ENCODE peak calls at places on chromosome 21, in nine cellular contexts. Y, M, X, D, V, K, R, L and C are unnamed samples.

GRCh38 chr21:44304846-44305245 is 5.0 kb downstream of the PFKL start:
- DNase-seq in Y (peak; percentile 9), M (no peak), X (peak; percentile 46), D (no peak), V (peak; percentile 53), K (no peak), R (peak; percentile 59), L (no peak), C (peak; percentile 55)

GRCh38 chr21:43701936-43702784 is 16.8 kb upstream of the PDXK start:
- DNase-seq in Y (no peak), M (no peak), X (no peak), D (no peak), V (no peak), K (no peak), R (no peak), L (no peak), C (no peak)

GRCh38 chr21:36698160-36699025 is 522 bp upstream of the SIM2 start:
- DNase-seq in Y (no peak), M (no peak), X (no peak), D (no peak), V (no peak), K (no peak), R (no peak), L (no peak), C (no peak)

GRCh38 chr21:35350965-35351364 is 301.9 kb upstream of the RUNX1 start:
- DNase-seq in Y (no peak), M (no peak), X (no peak), D (no peak), V (peak; percentile 61), K (no peak), R (no peak), L (no peak), C (no peak)

GRCh38 chr21:37072239-37072987 is 458 bp downstream of the PIGP start:
- DNase-seq in Y (peak; percentile 83), M (peak; percentile 45), X (peak; percentile 80), D (peak; percentile 85), V (peak; percentile 62), K (peak; percentile 40), R (no peak), L (peak; percentile 55), C (peak; percentile 83)

GRCh38 chr21:34886554-34887385 is 162.3 kb downstream of the RUNX1 start:
- DNase-seq in Y (no peak), M (peak; percentile 18), X (no peak), D (peak; percentile 81), V (peak; percentile 23), K (no peak), R (peak; percentile 43), L (no peak), C (peak; percentile 13)

GRCh38 chr21:46211786-46212720 is 16.5 kb downstream of the LSS start:
- DNase-seq in Y (no peak), M (no peak), X (no peak), D (peak; percentile 69), V (peak; percentile 52), K (no peak), R (no peak), L (no peak), C (no peak)

GRCh38 chr21:45076245-45076661 is 1.9 kb downstream of the ADARB1 start:
- DNase-seq in Y (peak; percentile 64), M (no peak), X (no peak), D (no peak), V (peak; percentile 21), K (no peak), R (no peak), L (no peak), C (no peak)

GRCh38 chr21:26374817-26375216 is 198.3 kb downstream of the CYYR1 start:
- DNase-seq in Y (no peak), M (no peak), X (no peak), D (no peak), V (no peak), K (no peak), R (no peak), L (no peak), C (no peak)

GRCh38 chr21:36504067-36505058 is 24.4 kb upstream of the CLDN14 start:
- DNase-seq in Y (peak; percentile 45), M (peak; percentile 8), X (peak; percentile 86), D (no peak), V (peak; percentile 61), K (peak; percentile 35), R (no peak), L (peak; percentile 0), C (no peak)

GRCh38 chr21:38491536-38491935 is 6.7 kb downstream of the ERG start:
- DNase-seq in Y (no peak), M (no peak), X (peak; percentile 35), D (no peak), V (no peak), K (no peak), R (no peak), L (no peak), C (no peak)

GRCh38 chr21:15731243-15731613 is 1.4 kb downstream of the USP25 start:
- DNase-seq in Y (no peak), M (no peak), X (peak; percentile 6), D (no peak), V (peak; percentile 70), K (no peak), R (no peak), L (no peak), C (no peak)

GRCh38 chr21:37700641-37701202 is 215.5 kb downstream of the KCNJ6 start:
- DNase-seq in Y (peak; percentile 61), M (peak; percentile 82), X (peak; percentile 79), D (no peak), V (peak; percentile 82), K (peak; percentile 36), R (no peak), L (peak; percentile 88), C (peak; percentile 44)

GRCh38 chr21:20538039-20538658 is 460.1 kb upstream of the NCAM2 start:
- DNase-seq in Y (no peak), M (no peak), X (no peak), D (no peak), V (no peak), K (no peak), R (no peak), L (no peak), C (no peak)

GRCh38 chr21:15221799-15222386 is 157.1 kb upstream of the NRIP1 start:
- DNase-seq in Y (peak; percentile 53), M (no peak), X (peak; percentile 84), D (no peak), V (peak; percentile 97), K (peak; percentile 27), R (no peak), L (no peak), C (no peak)

GRCh38 chr21:31604591-31605190 is 54.8 kb upstream of the SOD1 start:
- DNase-seq in Y (peak; percentile 32), M (peak; percentile 77), X (peak; percentile 75), D (no peak), V (peak; percentile 72), K (peak; percentile 23), R (peak; percentile 74), L (peak; percentile 37), C (peak; percentile 27)

GRCh38 chr21:38489283-38489677 is 9.0 kb downstream of the ERG start:
- DNase-seq in Y (no peak), M (no peak), X (no peak), D (no peak), V (no peak), K (no peak), R (no peak), L (no peak), C (no peak)

GRCh38 chr21:14890141-14890540 is 174.7 kb downstream of the NRIP1 start:
- DNase-seq in Y (no peak), M (no peak), X (no peak), D (no peak), V (no peak), K (no peak), R (no peak), L (no peak), C (no peak)

GRCh38 chr21:42527127-42527488 is 13.5 kb downstream of the SLC37A1 start:
- DNase-seq in Y (no peak), M (no peak), X (no peak), D (no peak), V (no peak), K (no peak), R (no peak), L (no peak), C (no peak)

GRCh38 chr21:23160914-23161313 is 2162.7 kb downstream of the NCAM2 start:
- DNase-seq in Y (no peak), M (peak; percentile 4), X (no peak), D (no peak), V (no peak), K (no peak), R (no peak), L (no peak), C (no peak)